ENCODE peak calls at places on chromosomes 11 and 22, in five cellular contexts. One of them, this sample, is unnamed.

GRCh38 chr11:2156416-2157182 is 4.4 kb downstream of the INS start:
- DNase-seq in esophagus squamous epithelium: no peak
- DNase-seq in ovary: peak; percentile 41
- DNase-seq in Peyer's patch: peak; percentile 79
- DNase-seq in K562: peak; percentile 79
- DNase-seq in this sample: peak; percentile 89

GRCh38 chr22:17100621-17101020 is 15.8 kb downstream of the IL17RA start:
- DNase-seq in esophagus squamous epithelium: no peak
- DNase-seq in ovary: no peak
- DNase-seq in Peyer's patch: no peak
- DNase-seq in K562: no peak
- DNase-seq in this sample: peak; percentile 80

GRCh38 chr11:2761131-2762030 is 61.6 kb upstream of the KCNQ1OT1 start:
- DNase-seq in esophagus squamous epithelium: no peak
- DNase-seq in ovary: peak; percentile 8
- DNase-seq in Peyer's patch: peak; percentile 51
- DNase-seq in K562: no peak
- DNase-seq in this sample: peak; percentile 67

GRCh38 chr11:31809857-31810778 is 1.0 kb downstream of the PAX6 start:
- DNase-seq in esophagus squamous epithelium: no peak
- DNase-seq in ovary: no peak
- DNase-seq in Peyer's patch: peak; percentile 54
- DNase-seq in K562: peak; percentile 27
- DNase-seq in this sample: peak; percentile 76

GRCh38 chr11:31802000-31802551 is 9.0 kb downstream of the PAX6 start:
- DNase-seq in esophagus squamous epithelium: no peak
- DNase-seq in ovary: no peak
- DNase-seq in Peyer's patch: no peak
- DNase-seq in K562: no peak
- DNase-seq in this sample: no peak

GRCh38 chr11:131664246-131664645 is 293.8 kb downstream of the NTM start:
- DNase-seq in esophagus squamous epithelium: no peak
- DNase-seq in ovary: no peak
- DNase-seq in Peyer's patch: no peak
- DNase-seq in K562: no peak
- DNase-seq in this sample: no peak

GRCh38 chr11:133197425-133197824 is 334.9 kb downstream of the OPCML start:
- DNase-seq in esophagus squamous epithelium: no peak
- DNase-seq in ovary: no peak
- DNase-seq in Peyer's patch: no peak
- DNase-seq in K562: no peak
- DNase-seq in this sample: no peak

GRCh38 chr11:134033696-134034491 is 35.0 kb upstream of the JAM3 start:
- DNase-seq in esophagus squamous epithelium: no peak
- DNase-seq in ovary: peak; percentile 84
- DNase-seq in Peyer's patch: peak; percentile 53
- DNase-seq in K562: peak; percentile 52
- DNase-seq in this sample: peak; percentile 86

GRCh38 chr11:36564376-36565032 is 3.3 kb upstream of the RAG1 start:
- DNase-seq in esophagus squamous epithelium: no peak
- DNase-seq in ovary: peak; percentile 34
- DNase-seq in Peyer's patch: no peak
- DNase-seq in K562: peak; percentile 18
- DNase-seq in this sample: no peak

GRCh38 chr22:30393322-30393680 is 3.5 kb upstream of the SEC14L2 start:
- DNase-seq in esophagus squamous epithelium: no peak
- DNase-seq in ovary: no peak
- DNase-seq in Peyer's patch: no peak
- DNase-seq in K562: no peak
- DNase-seq in this sample: no peak

GRCh38 chr22:24030186-24030702 is 19.1 kb downstream of the CABIN1 start:
- DNase-seq in esophagus squamous epithelium: no peak
- DNase-seq in ovary: no peak
- DNase-seq in Peyer's patch: no peak
- DNase-seq in K562: no peak
- DNase-seq in this sample: no peak

GRCh38 chr22:49738006-49738405 is 89.7 kb downstream of the BRD1 start:
- DNase-seq in esophagus squamous epithelium: no peak
- DNase-seq in ovary: no peak
- DNase-seq in Peyer's patch: peak; percentile 3
- DNase-seq in K562: no peak
- DNase-seq in this sample: no peak

GRCh38 chr11:35986958-35987357 is 43.1 kb downstream of the LDLRAD3 start:
- DNase-seq in esophagus squamous epithelium: no peak
- DNase-seq in ovary: no peak
- DNase-seq in Peyer's patch: no peak
- DNase-seq in K562: no peak
- DNase-seq in this sample: no peak

GRCh38 chr22:23037429-23038333 is 32.6 kb upstream of the GNAZ start:
- DNase-seq in esophagus squamous epithelium: no peak
- DNase-seq in ovary: no peak
- DNase-seq in Peyer's patch: no peak
- DNase-seq in K562: peak; percentile 54
- DNase-seq in this sample: no peak

GRCh38 chr11:87453531-87454089 is 415.9 kb downstream of the TMEM135 start:
- DNase-seq in esophagus squamous epithelium: no peak
- DNase-seq in ovary: no peak
- DNase-seq in Peyer's patch: no peak
- DNase-seq in K562: no peak
- DNase-seq in this sample: no peak

GRCh38 chr22:37030560-37031281 is 11.2 kb downstream of the MPST start:
- DNase-seq in esophagus squamous epithelium: no peak
- DNase-seq in ovary: no peak
- DNase-seq in Peyer's patch: peak; percentile 37
- DNase-seq in K562: no peak
- DNase-seq in this sample: no peak

GRCh38 chr11:121336279-121336947 is 43.8 kb downstream of the SC5D start:
- DNase-seq in esophagus squamous epithelium: no peak
- DNase-seq in ovary: no peak
- DNase-seq in Peyer's patch: no peak
- DNase-seq in K562: no peak
- DNase-seq in this sample: no peak

GRCh38 chr11:69138265-69138664 is 17.5 kb upstream of the SMIM38 start:
- DNase-seq in esophagus squamous epithelium: no peak
- DNase-seq in ovary: no peak
- DNase-seq in Peyer's patch: no peak
- DNase-seq in K562: no peak
- DNase-seq in this sample: peak; percentile 34

GRCh38 chr11:127998421-127998820 is 588.9 kb downstream of the ETS1 start:
- DNase-seq in esophagus squamous epithelium: no peak
- DNase-seq in ovary: no peak
- DNase-seq in Peyer's patch: no peak
- DNase-seq in K562: no peak
- DNase-seq in this sample: no peak

GRCh38 chr11:62710001-62710345 is 2.5 kb downstream of the GNG3 start:
- DNase-seq in esophagus squamous epithelium: no peak
- DNase-seq in ovary: no peak
- DNase-seq in Peyer's patch: no peak
- DNase-seq in K562: no peak
- DNase-seq in this sample: no peak

GRCh38 chr11:72953631-72954030 is 139.4 kb downstream of the ATG16L2 start:
- DNase-seq in esophagus squamous epithelium: no peak
- DNase-seq in ovary: no peak
- DNase-seq in Peyer's patch: no peak
- DNase-seq in K562: no peak
- DNase-seq in this sample: no peak

GRCh38 chr11:241634-242033 is 4.9 kb downstream of the PSMD13 start:
- DNase-seq in esophagus squamous epithelium: no peak
- DNase-seq in ovary: no peak
- DNase-seq in Peyer's patch: no peak
- DNase-seq in K562: no peak
- DNase-seq in this sample: no peak

GRCh38 chr11:65224939-65225283 is 36.9 kb upstream of the POLA2 start:
- DNase-seq in esophagus squamous epithelium: no peak
- DNase-seq in ovary: peak; percentile 26
- DNase-seq in Peyer's patch: no peak
- DNase-seq in K562: peak; percentile 45
- DNase-seq in this sample: no peak

GRCh38 chr11:44005076-44005800 is 42.5 kb upstream of the ACCSL start:
- DNase-seq in esophagus squamous epithelium: no peak
- DNase-seq in ovary: peak; percentile 16
- DNase-seq in Peyer's patch: no peak
- DNase-seq in K562: no peak
- DNase-seq in this sample: no peak

GRCh38 chr22:38943181-38943580 is 14.2 kb upstream of the APOBEC3A start:
- DNase-seq in esophagus squamous epithelium: no peak
- DNase-seq in ovary: no peak
- DNase-seq in Peyer's patch: no peak
- DNase-seq in K562: no peak
- DNase-seq in this sample: no peak

GRCh38 chr11:17431139-17431538 is 42.7 kb upstream of the KCNJ11 start:
- DNase-seq in esophagus squamous epithelium: no peak
- DNase-seq in ovary: no peak
- DNase-seq in Peyer's patch: no peak
- DNase-seq in K562: no peak
- DNase-seq in this sample: peak; percentile 49

GRCh38 chr11:67644042-67644441 is 4.5 kb upstream of the TBX10 start:
- DNase-seq in esophagus squamous epithelium: no peak
- DNase-seq in ovary: no peak
- DNase-seq in Peyer's patch: no peak
- DNase-seq in K562: peak; percentile 35
- DNase-seq in this sample: no peak

GRCh38 chr22:49749227-49749626 is 78.4 kb downstream of the BRD1 start:
- DNase-seq in esophagus squamous epithelium: no peak
- DNase-seq in ovary: no peak
- DNase-seq in Peyer's patch: no peak
- DNase-seq in K562: no peak
- DNase-seq in this sample: no peak

GRCh38 chr11:776459-777287 is 614 bp downstream of the GATD1 start:
- DNase-seq in esophagus squamous epithelium: no peak
- DNase-seq in ovary: no peak
- DNase-seq in Peyer's patch: no peak
- DNase-seq in K562: peak; percentile 90
- DNase-seq in this sample: peak; percentile 88

GRCh38 chr22:46806789-46807188 is 44.3 kb downstream of the TBC1D22A start:
- DNase-seq in esophagus squamous epithelium: no peak
- DNase-seq in ovary: no peak
- DNase-seq in Peyer's patch: no peak
- DNase-seq in K562: no peak
- DNase-seq in this sample: no peak

GRCh38 chr22:22390989-22391388 is 117.6 kb downstream of the ZNF280B start:
- DNase-seq in esophagus squamous epithelium: no peak
- DNase-seq in ovary: no peak
- DNase-seq in Peyer's patch: no peak
- DNase-seq in K562: peak; percentile 26
- DNase-seq in this sample: no peak

GRCh38 chr11:126695293-126695692 is 305.3 kb downstream of the KIRREL3 start:
- DNase-seq in esophagus squamous epithelium: no peak
- DNase-seq in ovary: no peak
- DNase-seq in Peyer's patch: no peak
- DNase-seq in K562: no peak
- DNase-seq in this sample: no peak

GRCh38 chr11:131430466-131431176 is 60.2 kb downstream of the NTM start:
- DNase-seq in esophagus squamous epithelium: no peak
- DNase-seq in ovary: no peak
- DNase-seq in Peyer's patch: no peak
- DNase-seq in K562: no peak
- DNase-seq in this sample: no peak

GRCh38 chr11:66987158-66987620 is 12.1 kb downstream of the C11orf86 start:
- DNase-seq in esophagus squamous epithelium: no peak
- DNase-seq in ovary: no peak
- DNase-seq in Peyer's patch: no peak
- DNase-seq in K562: peak; percentile 44
- DNase-seq in this sample: no peak

GRCh38 chr22:36069368-36069767 is 40.7 kb upstream of the RBFOX2 start:
- DNase-seq in esophagus squamous epithelium: no peak
- DNase-seq in ovary: no peak
- DNase-seq in Peyer's patch: no peak
- DNase-seq in K562: no peak
- DNase-seq in this sample: no peak

GRCh38 chr11:118243993-118244762 is 8.0 kb downstream of the MPZL3 start:
- DNase-seq in esophagus squamous epithelium: no peak
- DNase-seq in ovary: no peak
- DNase-seq in Peyer's patch: no peak
- DNase-seq in K562: no peak
- DNase-seq in this sample: no peak
- H3K4me1 ChIP-seq in esophagus squamous epithelium: peaks cover 22% of the 10 kb centered on the region
- H3K4me1 ChIP-seq in ovary: no peaks in the 10 kb centered on the region
- H3K4me1 ChIP-seq in Peyer's patch: no peaks in the 10 kb centered on the region
- H3K4me1 ChIP-seq in K562: peaks cover 24% of the 10 kb centered on the region
- H3K4me1 ChIP-seq in this sample: peaks cover 56% of the 10 kb centered on the region

GRCh38 chr11:74462009-74462408 is 5.3 kb downstream of the KCNE3 start:
- DNase-seq in esophagus squamous epithelium: no peak
- DNase-seq in ovary: peak; percentile 85
- DNase-seq in Peyer's patch: peak; percentile 65
- DNase-seq in K562: peak; percentile 58
- DNase-seq in this sample: peak; percentile 93
- TF ChIP-seq POLR2A in esophagus squamous epithelium: no peak
- TF ChIP-seq POLR2A in ovary: no peak
- TF ChIP-seq POLR2A in Peyer's patch: no peak
- TF ChIP-seq POLR2A in K562: no peak
- TF ChIP-seq POLR2A in this sample: no peak

GRCh38 chr22:29069476-29069875 is 3.4 kb upstream of the KREMEN1 start:
- DNase-seq in esophagus squamous epithelium: no peak
- DNase-seq in ovary: no peak
- DNase-seq in Peyer's patch: no peak
- DNase-seq in K562: no peak
- DNase-seq in this sample: no peak
- H3K27me3 ChIP-seq in esophagus squamous epithelium: no peaks in the 10 kb centered on the region
- H3K27me3 ChIP-seq in ovary: no peaks in the 10 kb centered on the region
- H3K27me3 ChIP-seq in Peyer's patch: no peaks in the 10 kb centered on the region
- H3K27me3 ChIP-seq in K562: no peaks in the 10 kb centered on the region
- H3K27me3 ChIP-seq in this sample: peaks cover 14% of the 10 kb centered on the region

DNA sequence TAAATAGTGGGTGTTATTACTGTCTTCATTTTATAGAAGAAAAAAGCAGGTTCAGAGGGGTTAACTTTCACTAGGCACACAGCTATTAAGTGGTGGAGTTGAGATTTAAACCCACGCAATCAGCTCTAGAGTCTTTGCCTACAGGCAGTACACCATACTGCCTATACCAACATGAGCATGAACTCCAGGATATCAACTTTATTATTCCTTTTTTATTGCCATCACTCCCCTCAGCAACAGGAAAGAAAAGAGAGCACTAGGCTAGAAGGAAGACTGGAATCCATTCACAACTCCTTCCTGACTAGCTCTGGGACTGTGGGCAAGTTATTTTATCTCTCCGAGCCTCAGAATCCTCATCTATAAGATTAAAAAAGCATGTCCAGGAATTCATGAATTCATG is 58.7 kb upstream of the FSHB start:
- DNase-seq in esophagus squamous epithelium: no peak
- DNase-seq in ovary: no peak
- DNase-seq in Peyer's patch: no peak
- DNase-seq in K562: no peak
- DNase-seq in this sample: no peak
- H3K4me1 ChIP-seq in esophagus squamous epithelium: no peaks in the 10 kb centered on the region
- H3K4me1 ChIP-seq in ovary: no peaks in the 10 kb centered on the region
- H3K4me1 ChIP-seq in Peyer's patch: no peaks in the 10 kb centered on the region
- H3K4me1 ChIP-seq in K562: no peaks in the 10 kb centered on the region
- H3K4me1 ChIP-seq in this sample: no peaks in the 10 kb centered on the region

DNA sequence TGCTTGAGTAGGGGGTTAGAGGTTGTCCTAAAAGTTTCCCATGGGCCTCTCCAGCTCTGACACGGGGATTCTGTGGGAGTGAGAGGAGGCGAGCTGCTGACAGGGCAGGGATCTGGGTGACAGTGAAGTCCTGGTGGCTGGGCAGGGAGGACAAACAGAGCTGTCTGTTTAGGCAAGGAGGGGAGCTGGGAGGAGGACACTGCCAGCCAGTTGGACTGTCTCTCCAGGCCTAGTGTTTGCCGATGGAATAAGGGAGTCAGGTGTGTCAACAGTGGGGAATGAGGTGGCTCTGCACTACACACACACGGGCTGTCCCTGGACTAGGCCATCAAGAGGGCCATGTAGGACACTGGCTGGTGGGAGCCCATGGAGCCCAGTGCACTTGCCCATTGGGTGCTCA is 20.6 kb upstream of the SYT7 start:
- DNase-seq in esophagus squamous epithelium: no peak
- DNase-seq in ovary: no peak
- DNase-seq in Peyer's patch: no peak
- DNase-seq in K562: no peak
- DNase-seq in this sample: no peak
- TF ChIP-seq POLR2A in esophagus squamous epithelium: no peak
- TF ChIP-seq POLR2A in ovary: no peak
- TF ChIP-seq POLR2A in Peyer's patch: no peak
- TF ChIP-seq POLR2A in K562: no peak
- TF ChIP-seq POLR2A in this sample: no peak

This sample was measured in spleen.